ENCODE peak calls at places on chromosomes 2 and 18, in five cellular contexts. Y, D, K, P and U are unnamed samples. For H3K9me3, the result is how much of the 10 kb centered on the place peaks cover.

GRCh38 chr2:1514391-1515072 is 101.3 kb downstream of the TPO start:
- DNase-seq in Y (no peak), D (no peak), K (no peak), P (peak), U (no peak)

GRCh38 chr2:170778900-170779299 is 8.7 kb downstream of the ERICH2 start:
- DNase-seq in Y (no peak), D (no peak), K (no peak), P (no peak), U (no peak)

GRCh38 chr2:14420851-14421250 is 211.7 kb upstream of the LRATD1 start:
- DNase-seq in Y (no peak), D (no peak), K (no peak), P (no peak), U (no peak)

GRCh38 chr2:201111096-201111495 is 4.9 kb upstream of the CFLAR start:
- DNase-seq in Y (no peak), D (no peak), K (no peak), P (no peak), U (no peak)

GRCh38 chr2:240596491-240596931 is 10.0 kb downstream of the CAPN10 start:
- DNase-seq in Y (peak), D (peak), K (peak), P (peak), U (peak)

GRCh38 chr2:165796129-165796528 is 2.1 kb upstream of the GALNT3 start:
- DNase-seq in Y (no peak), D (no peak), K (no peak), P (no peak), U (no peak)

GRCh38 chr2:176270100-176270750 is 983 bp downstream of the MTX2 start:
- DNase-seq in Y (no peak), D (no peak), K (no peak), P (no peak), U (no peak)

GRCh38 chr2:146579154-146579930 is 1265.5 kb upstream of the ACVR2A start:
- DNase-seq in Y (no peak), D (no peak), K (no peak), P (no peak), U (no peak)

GRCh38 chr2:120464448-120464931 is 118.6 kb downstream of the INHBB start:
- DNase-seq in Y (no peak), D (no peak), K (no peak), P (no peak), U (no peak)

GRCh38 chr2:155223781-155224406 is 525.4 kb downstream of the KCNJ3 start:
- DNase-seq in Y (no peak), D (no peak), K (no peak), P (no peak), U (no peak)

GRCh38 chr2:207787800-207788199 is 18.1 kb upstream of the FZD5 start:
- DNase-seq in Y (no peak), D (no peak), K (no peak), P (no peak), U (no peak)

GRCh38 chr2:67215214-67215613 is 181.9 kb upstream of the ETAA1 start:
- DNase-seq in Y (no peak), D (no peak), K (no peak), P (peak), U (no peak)

GRCh38 chr18:8423051-8423558 is 186.1 kb upstream of the RAB12 start:
- DNase-seq in Y (no peak), D (no peak), K (no peak), P (no peak), U (no peak)

GRCh38 chr2:42238644-42239288 is 69.6 kb downstream of the EML4 start:
- DNase-seq in Y (peak), D (peak), K (no peak), P (no peak), U (no peak)

GRCh38 chr18:68438983-68439382 is 275.9 kb downstream of the TMX3 start:
- DNase-seq in Y (no peak), D (peak), K (no peak), P (no peak), U (no peak)

GRCh38 chr2:30218814-30219213 is 12.5 kb upstream of the LBH start:
- DNase-seq in Y (no peak), D (no peak), K (no peak), P (no peak), U (no peak)

GRCh38 chr2:96800762-96801463 is 15.2 kb upstream of the CNNM3 start:
- DNase-seq in Y (peak), D (peak), K (peak), P (peak), U (peak)

GRCh38 chr2:25714740-25715139 is 41.4 kb upstream of the DTNB start:
- DNase-seq in Y (no peak), D (no peak), K (no peak), P (no peak), U (no peak)

GRCh38 chr2:210593166-210593565 is 36.8 kb downstream of the CPS1 start:
- DNase-seq in Y (no peak), D (no peak), K (no peak), P (no peak), U (no peak)

GRCh38 chr2:105129722-105130232 is 91.9 kb downstream of the MRPS9 start:
- DNase-seq in Y (no peak), D (no peak), K (no peak), P (no peak), U (no peak)

GRCh38 chr2:240454031-240454901 is 18.8 kb downstream of the GPC1 start:
- DNase-seq in Y (no peak), D (no peak), K (no peak), P (no peak), U (peak)

GRCh38 chr2:210647151-210647550 is 90.8 kb downstream of the CPS1 start:
- DNase-seq in Y (no peak), D (no peak), K (no peak), P (no peak), U (no peak)

GRCh38 chr18:47050468-47050867 is 15.0 kb upstream of the ELOA2 start:
- DNase-seq in Y (no peak), D (no peak), K (no peak), P (no peak), U (no peak)

GRCh38 chr2:69386376-69386775 is 651 bp downstream of the GFPT1 start:
- DNase-seq in Y (no peak), D (no peak), K (no peak), P (no peak), U (no peak)

GRCh38 chr2:35794766-35795448 is 560.7 kb upstream of the CRIM1 start:
- DNase-seq in Y (no peak), D (no peak), K (no peak), P (no peak), U (no peak)

GRCh38 chr18:26057208-26057821 is 33.1 kb downstream of the SS18 start:
- DNase-seq in Y (no peak), D (no peak), K (no peak), P (no peak), U (no peak)

GRCh38 chr2:217563081-217563480 is 439.7 kb downstream of the TNS1 start:
- DNase-seq in Y (no peak), D (no peak), K (no peak), P (no peak), U (no peak)

GRCh38 chr2:169859423-169859822 is 32.2 kb downstream of the UBR3 start:
- DNase-seq in Y (no peak), D (no peak), K (no peak), P (no peak), U (no peak)

GRCh38 chr2:237434916-237435315 is 21.0 kb upstream of the COL6A3 start:
- DNase-seq in Y (no peak), D (no peak), K (no peak), P (no peak), U (no peak)

GRCh38 chr18:35585608-35586007 is 4.1 kb downstream of the GALNT1 start:
- DNase-seq in Y (no peak), D (no peak), K (no peak), P (no peak), U (no peak)

GRCh38 chr2:241139531-241140444 is 9.5 kb downstream of the PASK start:
- DNase-seq in Y (no peak), D (no peak), K (no peak), P (peak), U (peak)

GRCh38 chr2:10097352-10098148 is 17.3 kb upstream of the CYS1 start:
- DNase-seq in Y (peak), D (peak), K (peak), P (peak), U (peak)

GRCh38 chr18:76801567-76802505 is 20.5 kb upstream of the ZNF236 start:
- DNase-seq in Y (peak), D (peak), K (peak), P (peak), U (peak)

GRCh38 chr2:29390131-29390530 is 274.9 kb downstream of the CLIP4 start:
- DNase-seq in Y (no peak), D (no peak), K (no peak), P (no peak), U (no peak)

GRCh38 chr2:13681936-13682335 is 950.6 kb upstream of the LRATD1 start:
- DNase-seq in Y (no peak), D (no peak), K (no peak), P (no peak), U (no peak)

GRCh38 chr18:78764544-78764943 is 215.1 kb upstream of the SALL3 start:
- DNase-seq in Y (no peak), D (no peak), K (no peak), P (peak), U (no peak)

GRCh38 chr18:48531979-48532378 is 6.9 kb upstream of the CTIF start:
- DNase-seq in Y (no peak), D (no peak), K (no peak), P (no peak), U (no peak)

GRCh38 chr2:208415897-208416296 is 9.3 kb downstream of the PTH2R start:
- DNase-seq in Y (no peak), D (no peak), K (no peak), P (no peak), U (no peak)

GRCh38 chr2:44310287-44310686 is 35.0 kb downstream of the SLC3A1 start:
- DNase-seq in Y (no peak), D (no peak), K (no peak), P (no peak), U (no peak)
- H3K9me3 ChIP-seq in Y (under half), D (under half), K (under half), P (under half), U (under half)

DNA sequence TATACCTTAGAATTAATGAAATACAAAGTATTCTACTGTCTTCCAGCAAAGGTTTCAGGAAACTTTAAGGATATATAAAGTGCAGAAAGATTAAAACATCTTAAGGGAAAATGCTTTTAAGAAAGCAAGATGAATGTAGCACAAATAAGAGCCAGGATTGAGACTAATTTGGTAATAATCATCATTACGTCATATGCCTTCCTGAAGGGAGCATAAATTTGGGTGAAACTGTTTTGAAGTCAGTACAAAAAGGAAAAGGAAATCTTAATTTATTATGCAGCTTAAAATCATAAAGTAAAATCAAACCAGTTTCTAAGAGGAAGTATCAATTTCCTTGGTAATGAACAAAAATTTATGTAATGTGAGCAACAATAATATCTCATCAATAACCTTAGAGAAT is 221.7 kb downstream of the CTNNA2 start:
- DNase-seq in Y (no peak), D (no peak), K (no peak), P (no peak), U (no peak)
- H3K4me3 ChIP-seq in Y (no peak), D (no peak), K (no peak), P (no peak), U (no peak)

GRCh38 chr2:172550419-172550818 is 5.5 kb upstream of the PDK1 start:
- DNase-seq in Y (no peak), D (no peak), K (no peak), P (no peak), U (no peak)
- H3K9me3 ChIP-seq in Y (under half), D (under half), K (under half), P (under half), U (under half)

GRCh38 chr2:88857951-88858406 is 166.5 kb downstream of the RPIA start:
- DNase-seq in Y (no peak), D (no peak), K (no peak), P (no peak), U (no peak)

GRCh38 chr2:88854528-88854927 is 163.1 kb downstream of the RPIA start:
- DNase-seq in Y (no peak), D (no peak), K (no peak), P (no peak), U (no peak)

GRCh38 chr2:88855620-88856408 is 164.3 kb downstream of the RPIA start:
- DNase-seq in Y (no peak), D (no peak), K (no peak), P (no peak), U (no peak)

GRCh38 chr2:88857274-88857741 is 165.8 kb downstream of the RPIA start:
- DNase-seq in Y (no peak), D (no peak), K (no peak), P (no peak), U (no peak)

DNA sequence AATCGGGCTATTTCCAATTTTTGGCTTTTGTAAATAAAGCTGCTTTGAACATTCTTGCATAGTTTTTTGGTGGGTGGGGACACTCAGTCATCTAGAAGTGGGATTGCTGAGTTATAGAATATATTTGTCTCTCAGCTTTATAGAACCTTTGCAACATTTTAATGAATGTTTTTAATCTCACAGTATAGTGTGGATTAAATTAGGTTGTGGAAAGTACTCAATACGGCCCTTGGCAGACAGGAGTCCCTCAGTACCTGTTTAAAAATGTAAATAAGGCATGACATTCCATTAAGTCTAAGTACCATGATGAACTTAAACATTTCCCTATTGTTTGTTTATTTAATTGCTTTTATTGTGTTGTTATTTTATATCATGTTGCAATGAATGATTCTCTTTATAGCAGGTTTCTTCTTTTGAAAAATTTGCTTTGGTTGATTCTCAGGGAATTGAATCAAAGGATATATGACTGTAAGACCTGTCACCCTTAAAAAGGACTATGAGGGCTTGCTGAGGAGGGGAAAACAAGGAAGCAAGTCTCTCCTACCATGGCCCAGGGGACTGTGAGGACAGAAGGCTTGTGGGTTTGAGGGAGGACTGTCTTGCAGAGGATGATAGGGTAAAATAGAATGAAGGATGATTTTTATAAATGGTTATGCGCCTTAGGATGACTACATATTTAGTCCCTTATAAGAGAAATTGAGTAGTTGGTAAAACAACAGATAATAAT is 165.1 kb downstream of the RPIA start:
- DNase-seq in Y (no peak), D (no peak), K (no peak), P (no peak), U (no peak)
- H3K4me3 ChIP-seq in Y (no peak), D (no peak), K (no peak), P (no peak), U (no peak)

DNA sequence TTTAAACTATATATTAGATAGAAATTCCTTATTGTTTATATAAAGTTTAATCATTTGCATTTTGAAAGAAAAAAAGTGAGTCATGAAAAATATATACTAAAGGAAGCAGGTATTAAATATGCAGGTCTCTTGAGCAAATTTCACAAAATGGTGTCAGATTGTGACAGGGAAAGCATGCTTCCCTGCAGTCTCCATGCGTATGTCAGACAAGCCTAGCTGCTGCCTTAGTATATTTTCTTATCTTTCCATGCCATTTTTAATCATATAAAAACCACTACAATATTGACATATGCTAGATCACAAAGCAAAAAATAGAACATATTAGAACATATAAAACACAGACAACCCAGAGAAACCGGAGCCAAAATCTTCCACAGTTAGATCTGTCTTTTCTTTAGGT is 1137.7 kb upstream of the DDX18 start:
- DNase-seq in Y (no peak), D (no peak), K (no peak), P (no peak), U (no peak)
- H3K9me3 ChIP-seq in Y (under half), D (under half), K (under half), P (under half), U (under half)

GRCh38 chr2:202378661-202379338 is 2.7 kb downstream of the BMPR2 start:
- DNase-seq in Y (no peak), D (no peak), K (no peak), P (no peak), U (no peak)
- H3K4me3 ChIP-seq in Y (peak), D (peak), K (peak), P (peak), U (peak)

GRCh38 chr2:51903728-51904127 is 871.8 kb upstream of the NRXN1 start:
- DNase-seq in Y (no peak), D (no peak), K (no peak), P (no peak), U (no peak)
- H3K9me3 ChIP-seq in Y (under half), D (under half), K (under half), P (under half), U (under half)